ENCODE peak calls at places on chromosomes 6 and 20, in seven cellular contexts. P is left ventricle myocardium inferior, O is cardiac fibroblast, F is BE2C, V is K562, L is ovary, E is ascending aorta. I is an unnamed sample.

GRCh38 chr6:34196833-34197195 is 39.9 kb upstream of the HMGA1 start:
- DNase-seq in V (peak; percentile 45), P (no peak), L (no peak), O (no peak), E (no peak), F (no peak), I (no peak)

GRCh38 chr6:41122373-41122772 is 31.8 kb downstream of the TREML1 start:
- DNase-seq in L (no peak), P (no peak), E (no peak), V (no peak), O (peak; percentile 28), F (no peak), I (peak; percentile 10)

GRCh38 chr6:109370792-109371191 is 11.5 kb downstream of the CD164 start:
- DNase-seq in V (no peak), P (no peak), O (no peak), E (no peak), L (no peak), F (no peak), I (no peak)

GRCh38 chr6:148225871-148226270 is 116.8 kb upstream of the SASH1 start:
- DNase-seq in P (no peak), L (no peak), O (no peak), F (no peak), E (no peak), V (no peak), I (no peak)

GRCh38 chr20:4571759-4572531 is 149.8 kb upstream of the PRND start:
- DNase-seq in P (no peak), E (no peak), F (no peak), L (no peak), O (peak; percentile 49), V (no peak), I (peak; percentile 45)

GRCh38 chr6:34179106-34179720 is 33.3 kb upstream of the GRM4 start:
- DNase-seq in E (peak; percentile 46), V (no peak), F (no peak), P (no peak), L (no peak), O (no peak), I (no peak)

GRCh38 chr20:24910461-24910860 is 38.6 kb upstream of the CST7 start:
- DNase-seq in E (no peak), V (no peak), P (no peak), L (no peak), F (no peak), O (no peak), I (no peak)

GRCh38 chr6:10531513-10531912 is 10.4 kb downstream of the GCNT2 start:
- DNase-seq in O (no peak), V (no peak), L (no peak), P (no peak), E (no peak), F (no peak), I (no peak)

GRCh38 chr6:56766139-56766805 is 123.6 kb upstream of the DST start:
- DNase-seq in L (no peak), V (no peak), F (no peak), O (no peak), P (no peak), E (no peak), I (no peak)

GRCh38 chr6:56766806-56767178 is 124.1 kb upstream of the DST start:
- DNase-seq in E (no peak), P (no peak), O (peak; percentile 80), L (no peak), F (no peak), V (no peak), I (peak; percentile 78)

GRCh38 chr6:56765494-56765893 is 122.8 kb upstream of the DST start:
- DNase-seq in O (no peak), E (no peak), V (no peak), F (no peak), P (no peak), L (no peak), I (peak; percentile 36)

GRCh38 chr6:56760842-56761241 is 118.2 kb upstream of the DST start:
- DNase-seq in F (no peak), V (no peak), P (no peak), O (no peak), E (no peak), L (no peak), I (no peak)

DNA sequence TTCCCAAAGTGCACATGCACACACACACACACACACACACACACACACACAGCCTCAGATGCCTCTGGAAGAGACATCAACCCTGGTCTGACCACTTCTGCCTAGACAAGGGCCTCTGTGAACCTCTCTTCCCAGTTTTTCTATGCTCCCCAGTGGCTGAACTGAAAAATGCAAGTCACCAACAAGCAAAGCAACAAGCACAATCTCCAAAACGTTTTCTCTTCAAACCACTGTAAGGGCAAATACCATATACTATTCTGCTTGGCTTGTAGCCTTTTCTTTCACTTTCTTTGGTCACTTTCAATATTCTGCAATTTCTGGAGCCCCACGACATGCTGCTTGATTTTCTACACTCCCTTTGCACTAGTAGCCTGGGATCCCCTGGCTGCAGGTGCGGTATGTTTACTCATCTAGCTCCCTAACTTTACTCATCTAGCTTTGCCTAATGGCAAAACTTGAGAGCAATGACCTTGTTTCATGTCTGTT is 121.4 kb upstream of the DST start:
- DNase-seq in L (no peak), F (peak; percentile 20), O (peak; percentile 64), E (no peak), V (no peak), P (no peak), I (peak; percentile 56)
- H3K4me3 ChIP-seq in L (no peak overlapping the region), F (no peak overlapping the region), O (no peak overlapping the region), E (no peak overlapping the region), V (no peak overlapping the region), P (no peak overlapping the region), I (no peak overlapping the region)

GRCh38 chr6:3379482-3380060 is 77.3 kb downstream of the SLC22A23 start:
- DNase-seq in V (no peak), O (no peak), F (no peak), E (no peak), L (no peak), P (no peak), I (no peak)

GRCh38 chr6:3376064-3376463 is 80.8 kb downstream of the SLC22A23 start:
- DNase-seq in L (no peak), P (no peak), F (no peak), O (no peak), V (no peak), E (no peak), I (no peak)

GRCh38 chr6:3380344-3381232 is 76.3 kb downstream of the SLC22A23 start:
- DNase-seq in E (no peak), V (no peak), L (no peak), F (no peak), O (no peak), P (no peak), I (no peak)

GRCh38 chr6:3376888-3377535 is 79.8 kb downstream of the SLC22A23 start:
- DNase-seq in F (no peak), V (no peak), L (no peak), E (no peak), O (peak; percentile 25), P (no peak), I (no peak)

DNA sequence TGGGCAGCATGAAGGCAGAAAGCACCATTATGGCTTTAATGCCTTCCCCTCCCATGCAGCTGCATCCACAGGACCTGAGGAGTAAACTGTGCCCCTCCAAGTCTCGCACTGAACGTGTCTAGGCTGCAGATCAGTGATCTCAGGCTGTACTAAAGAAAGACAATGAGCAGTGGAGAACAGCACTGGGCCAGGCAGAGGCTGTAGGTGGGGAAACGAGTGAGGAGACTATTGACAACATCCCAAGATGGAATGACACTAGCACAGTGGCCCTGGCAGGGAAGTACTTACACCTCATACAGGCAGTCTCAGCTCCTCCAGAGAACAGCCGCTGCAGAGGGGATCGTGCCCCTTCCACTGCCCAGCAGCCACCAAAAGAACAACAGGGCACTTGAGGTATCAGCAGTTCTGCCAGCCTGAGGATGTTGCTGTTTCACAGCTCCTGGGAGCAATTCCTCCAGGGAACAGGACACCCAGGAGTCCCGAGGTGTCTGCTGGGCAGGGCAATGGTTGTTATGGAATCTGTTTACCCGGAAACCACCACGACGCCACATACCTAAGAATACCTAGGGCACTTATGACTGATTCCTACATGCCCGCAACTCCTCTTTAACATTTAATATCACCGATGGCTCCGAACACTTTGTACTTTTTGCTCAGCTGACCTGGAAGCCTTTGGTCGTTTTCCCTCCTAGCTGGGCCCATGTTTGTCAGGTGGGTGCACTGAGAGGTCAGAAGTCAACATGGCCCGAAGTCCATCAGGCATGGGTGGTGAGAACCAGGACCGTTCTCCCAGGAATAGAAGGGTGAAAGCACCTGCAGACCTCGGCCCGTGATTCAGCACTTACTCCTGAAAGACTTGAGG is 79.1 kb downstream of the SLC22A23 start:
- DNase-seq in L (no peak), V (no peak), O (peak; percentile 73), P (no peak), E (no peak), F (no peak), I (peak; percentile 63)
- H3K4me3 ChIP-seq in L (no peak overlapping the region), V (no peak overlapping the region), O (no peak overlapping the region), P (no peak overlapping the region), E (no peak overlapping the region), F (no peak overlapping the region), I (no peak overlapping the region)

GRCh38 chr6:104321301-104321700 is 538.4 kb downstream of the HACE1 start:
- DNase-seq in F (no peak), O (no peak), E (no peak), V (no peak), P (no peak), L (no peak), I (no peak)

GRCh38 chr6:104325341-104326172 is 534.2 kb downstream of the HACE1 start:
- DNase-seq in E (no peak), V (no peak), O (peak; percentile 83), P (no peak), L (no peak), F (peak; percentile 25), I (peak; percentile 52)

GRCh38 chr6:104326173-104327001 is 533.3 kb downstream of the HACE1 start:
- DNase-seq in E (no peak), L (no peak), V (no peak), O (peak; percentile 90), P (no peak), F (no peak), I (peak; percentile 89)

GRCh38 chr6:104322849-104323248 is 536.9 kb downstream of the HACE1 start:
- DNase-seq in E (no peak), V (no peak), F (peak; percentile 57), P (no peak), L (no peak), O (no peak), I (no peak)

GRCh38 chr6:104324305-104324704 is 535.4 kb downstream of the HACE1 start:
- DNase-seq in P (no peak), V (no peak), F (no peak), O (no peak), L (no peak), E (no peak), I (no peak)
- H3K4me3 ChIP-seq in P (no peak overlapping the region), V (no peak overlapping the region), F (no peak overlapping the region), O (no peak overlapping the region), L (no peak overlapping the region), E (no peak overlapping the region), I (no peak overlapping the region)

GRCh38 chr6:49326337-49326736 is 136.7 kb downstream of the MMUT start:
- DNase-seq in L (no peak), F (no peak), O (peak; percentile 91), E (no peak), V (no peak), P (no peak), I (peak; percentile 42)

GRCh38 chr6:49327005-49327404 is 136.0 kb downstream of the MMUT start:
- DNase-seq in L (no peak), O (peak; percentile 47), E (no peak), P (no peak), V (no peak), F (no peak), I (no peak)

GRCh38 chr6:49325901-49326300 is 137.2 kb downstream of the MMUT start:
- DNase-seq in E (no peak), F (no peak), V (no peak), P (no peak), L (no peak), O (peak; percentile 46), I (no peak)

GRCh38 chr6:49322861-49323260 is 140.2 kb downstream of the MMUT start:
- DNase-seq in P (no peak), F (no peak), O (no peak), L (no peak), E (no peak), V (no peak), I (no peak)

GRCh38 chr6:49321673-49322072 is 141.4 kb downstream of the MMUT start:
- DNase-seq in V (no peak), L (no peak), F (no peak), O (no peak), P (no peak), E (no peak), I (no peak)
- H3K4me3 ChIP-seq in V (no peak overlapping the region), L (no peak overlapping the region), F (no peak overlapping the region), O (no peak overlapping the region), P (no peak overlapping the region), E (no peak overlapping the region), I (no peak overlapping the region)